ENCODE peak calls at places on chromosomes 2 and 18, in seven cellular contexts. Q is pulmonary artery endothelial cell; Y is stimulated activated CD4-positive, alpha-beta T cell treated with anti-CD3 and anti-CD28 coated beads, Interleukin-15, amount 100 ng/mL, for 24 hours; T is colonic mucosa; H is NAMALWA; W is WTC11; C is hepatocyte. J is an unnamed sample.
A peak's percentile ranks its signal among the peaks of the same experiment; 100 is the strongest.

GRCh38 chr2:170321526-170321925 is 143.6 kb downstream of the MYO3B start:
- DNase-seq in Q (no peak), Y (no peak), T (no peak), H (no peak), W (no peak), C (no peak), J (no peak)

GRCh38 chr2:223055836-223056235 is 3.8 kb downstream of the KCNE4 start:
- DNase-seq in Q (no peak), Y (no peak), T (no peak), H (no peak), W (no peak), C (peak; percentile 17), J (no peak)

GRCh38 chr2:212520340-212520739 is 18.3 kb downstream of the ERBB4 start:
- DNase-seq in Q (no peak), Y (no peak), T (no peak), H (peak; percentile 18), W (no peak), C (no peak), J (no peak)

GRCh38 chr2:190887089-190887488 is 6.5 kb downstream of the GLS start:
- DNase-seq in Q (no peak), Y (no peak), T (no peak), H (peak; percentile 34), W (no peak), C (no peak), J (no peak)

GRCh38 chr2:235027558-235028214 is 75.9 kb downstream of the SH3BP4 start:
- DNase-seq in Q (no peak), Y (no peak), T (no peak), H (no peak), W (no peak), C (no peak), J (no peak)

GRCh38 chr2:140597836-140598235 is 1533.0 kb downstream of the LRP1B start:
- DNase-seq in Q (no peak), Y (no peak), T (no peak), H (no peak), W (peak; percentile 44), C (no peak), J (no peak)

GRCh38 chr2:28753043-28753683 is 1.5 kb downstream of the PPP1CB start:
- DNase-seq in Q (peak; percentile 51), Y (peak; percentile 59), T (peak; percentile 88), H (peak; percentile 58), W (no peak), C (peak; percentile 89), J (peak; percentile 60)

GRCh38 chr18:78998350-78999055 is 18.9 kb downstream of the SALL3 start:
- DNase-seq in Q (no peak), Y (no peak), T (no peak), H (no peak), W (no peak), C (no peak), J (no peak)

GRCh38 chr2:86286518-86286917 is 50.9 kb downstream of the REEP1 start:
- DNase-seq in Q (no peak), Y (no peak), T (no peak), H (no peak), W (no peak), C (no peak), J (peak; percentile 66)

GRCh38 chr2:37389984-37390765 is 45.7 kb downstream of the QPCT start:
- DNase-seq in Q (peak; percentile 74), Y (peak; percentile 73), T (no peak), H (peak; percentile 79), W (no peak), C (peak; percentile 77), J (peak; percentile 71)

GRCh38 chr2:214076527-214076926 is 334.3 kb upstream of the VWC2L start:
- DNase-seq in Q (no peak), Y (no peak), T (no peak), H (no peak), W (no peak), C (no peak), J (no peak)

GRCh38 chr2:203637819-203638167 is 68.6 kb upstream of the CD28 start:
- DNase-seq in Q (no peak), Y (no peak), T (no peak), H (no peak), W (no peak), C (no peak), J (no peak)

GRCh38 chr2:152385718-152386117 is 50.7 kb downstream of the FMNL2 start:
- DNase-seq in Q (no peak), Y (no peak), T (no peak), H (no peak), W (no peak), C (no peak), J (no peak)

GRCh38 chr2:84314901-84315330 is 144.2 kb downstream of the SUCLG1 start:
- DNase-seq in Q (peak; percentile 27), Y (peak; percentile 88), T (peak; percentile 89), H (peak; percentile 85), W (peak; percentile 95), C (peak; percentile 94), J (peak; percentile 86)

GRCh38 chr18:77061946-77062517 is 70.6 kb downstream of the MBP start:
- DNase-seq in Q (no peak), Y (no peak), T (no peak), H (no peak), W (no peak), C (no peak), J (peak; percentile 87)

GRCh38 chr18:72187956-72188355 is 356.2 kb downstream of the CBLN2 start:
- DNase-seq in Q (no peak), Y (no peak), T (no peak), H (no peak), W (no peak), C (no peak), J (no peak)

GRCh38 chr2:238155051-238155760 is 3.6 kb upstream of the ERFE start:
- DNase-seq in Q (no peak), Y (no peak), T (peak; percentile 40), H (no peak), W (no peak), C (no peak), J (no peak)

GRCh38 chr2:181683518-181684453 is 3.5 kb upstream of the NEUROD1 start:
- DNase-seq in Q (no peak), Y (peak; percentile 36), T (no peak), H (no peak), W (peak; percentile 72), C (peak; percentile 13), J (no peak)

GRCh38 chr2:15561574-15562344 is 625 bp upstream of the NBAS start:
- DNase-seq in Q (no peak), Y (peak; percentile 51), T (peak; percentile 49), H (no peak), W (no peak), C (peak; percentile 51), J (peak; percentile 5)

GRCh38 chr2:74227646-74228045 is 29.2 kb downstream of the MTHFD2 start:
- DNase-seq in Q (no peak), Y (no peak), T (no peak), H (no peak), W (peak; percentile 47), C (no peak), J (no peak)

GRCh38 chr2:120346667-120347358 is 877 bp downstream of the INHBB start:
- DNase-seq in Q (no peak), Y (peak; percentile 39), T (no peak), H (no peak), W (peak; percentile 55), C (peak; percentile 28), J (peak; percentile 25)

GRCh38 chr2:111057721-111058120 is 63.0 kb upstream of the BCL2L11 start:
- DNase-seq in Q (no peak), Y (no peak), T (no peak), H (no peak), W (no peak), C (peak; percentile 2), J (no peak)

GRCh38 chr2:238067939-238068338 is 7.1 kb downstream of the SCLY start:
- DNase-seq in Q (no peak), Y (no peak), T (no peak), H (no peak), W (no peak), C (no peak), J (no peak)

GRCh38 chr18:49561377-49562193 is at the start of gene LIPG:
- DNase-seq in Q (no peak), Y (peak; percentile 69), T (peak; percentile 93), H (no peak), W (peak; percentile 67), C (peak; percentile 91), J (peak; percentile 52)

GRCh38 chr2:37827911-37828411 is 97.1 kb upstream of the RMDN2 start:
- DNase-seq in Q (peak; percentile 47), Y (no peak), T (no peak), H (no peak), W (no peak), C (no peak), J (no peak)

GRCh38 chr2:120350801-120351324 is 4.9 kb downstream of the INHBB start:
- DNase-seq in Q (no peak), Y (no peak), T (no peak), H (no peak), W (no peak), C (no peak), J (no peak)

GRCh38 chr18:58896734-58897508 is 32.2 kb downstream of the ZNF532 start:
- DNase-seq in Q (no peak), Y (no peak), T (no peak), H (peak; percentile 82), W (no peak), C (no peak), J (no peak)

GRCh38 chr18:8232791-8233190 is 376.4 kb upstream of the RAB12 start:
- DNase-seq in Q (no peak), Y (no peak), T (no peak), H (no peak), W (no peak), C (no peak), J (no peak)

GRCh38 chr18:3340015-3340681 is 78.2 kb downstream of the MYL12B start:
- DNase-seq in Q (no peak), Y (peak; percentile 12), T (no peak), H (no peak), W (no peak), C (no peak), J (no peak)

GRCh38 chr2:104870249-104870816 is 16.4 kb downstream of the POU3F3 start:
- DNase-seq in Q (no peak), Y (no peak), T (no peak), H (no peak), W (no peak), C (no peak), J (no peak)

GRCh38 chr2:9770308-9771100 is 72.8 kb upstream of the TAF1B start:
- DNase-seq in Q (peak; percentile 15), Y (peak; percentile 66), T (peak; percentile 74), H (peak; percentile 81), W (peak; percentile 77), C (peak; percentile 76), J (peak; percentile 83)

J was measured in RPMI8226.